ENCODE peak calls at places on chromosomes 12 and 14, in six cellular contexts. One of them, this sample, is unnamed.

GRCh38 chr12:45536254-45536653 is 193.3 kb upstream of the ARID2 start:
- DNase-seq in mesendoderm: no peak
- DNase-seq in IMR-90: no peak
- DNase-seq in mesenchymal stem cell: no peak
- DNase-seq in neuronal stem cell: no peak
- DNase-seq in H9: no peak
- DNase-seq in this sample: no peak

GRCh38 chr12:81208193-81208946 is 130.5 kb downstream of the ACSS3 start:
- DNase-seq in mesenchymal stem cell: peak; percentile 12
- DNase-seq in neuronal stem cell: no peak
- DNase-seq in H9: no peak
- DNase-seq in IMR-90: no peak
- DNase-seq in mesendoderm: no peak
- DNase-seq in this sample: no peak

GRCh38 chr12:76366163-76366562 is 17.9 kb upstream of the BBS10 start:
- DNase-seq in neuronal stem cell: no peak
- DNase-seq in H9: no peak
- DNase-seq in mesenchymal stem cell: no peak
- DNase-seq in mesendoderm: no peak
- DNase-seq in IMR-90: no peak
- DNase-seq in this sample: no peak

GRCh38 chr12:105942316-105942715 is 196.4 kb downstream of the NUAK1 start:
- DNase-seq in mesendoderm: no peak
- DNase-seq in IMR-90: no peak
- DNase-seq in neuronal stem cell: no peak
- DNase-seq in mesenchymal stem cell: no peak
- DNase-seq in H9: no peak
- DNase-seq in this sample: no peak

GRCh38 chr12:30820406-30820946 is 65.7 kb upstream of the CAPRIN2 start:
- DNase-seq in mesenchymal stem cell: peak; percentile 12
- DNase-seq in neuronal stem cell: no peak
- DNase-seq in IMR-90: no peak
- DNase-seq in H9: no peak
- DNase-seq in mesendoderm: no peak
- DNase-seq in this sample: no peak

GRCh38 chr12:83016226-83016835 is 329.6 kb downstream of the TMTC2 start:
- DNase-seq in mesendoderm: no peak
- DNase-seq in IMR-90: peak; percentile 89
- DNase-seq in H9: no peak
- DNase-seq in mesenchymal stem cell: peak; percentile 36
- DNase-seq in neuronal stem cell: no peak
- DNase-seq in this sample: no peak

GRCh38 chr12:92457458-92458195 is 245.2 kb upstream of the PLEKHG7 start:
- DNase-seq in H9: no peak
- DNase-seq in IMR-90: no peak
- DNase-seq in mesenchymal stem cell: no peak
- DNase-seq in mesendoderm: no peak
- DNase-seq in neuronal stem cell: no peak
- DNase-seq in this sample: no peak

GRCh38 chr12:108099778-108100177 is 29.3 kb upstream of the WSCD2 start:
- DNase-seq in mesenchymal stem cell: no peak
- DNase-seq in neuronal stem cell: no peak
- DNase-seq in IMR-90: no peak
- DNase-seq in mesendoderm: no peak
- DNase-seq in H9: no peak
- DNase-seq in this sample: no peak

GRCh38 chr12:3772380-3772779 is 19.5 kb upstream of the CRACR2A start:
- DNase-seq in H9: no peak
- DNase-seq in mesenchymal stem cell: no peak
- DNase-seq in IMR-90: no peak
- DNase-seq in neuronal stem cell: no peak
- DNase-seq in mesendoderm: no peak
- DNase-seq in this sample: no peak

GRCh38 chr12:84922721-84923120 is 10.1 kb upstream of the SLC6A15 start:
- DNase-seq in mesenchymal stem cell: peak; percentile 28
- DNase-seq in neuronal stem cell: no peak
- DNase-seq in IMR-90: peak; percentile 0
- DNase-seq in mesendoderm: no peak
- DNase-seq in H9: no peak
- DNase-seq in this sample: no peak

GRCh38 chr14:90362558-90362896 is 30.8 kb upstream of the NRDE2 start:
- DNase-seq in IMR-90: no peak
- DNase-seq in neuronal stem cell: no peak
- DNase-seq in H9: no peak
- DNase-seq in mesenchymal stem cell: no peak
- DNase-seq in mesendoderm: no peak
- DNase-seq in this sample: no peak

GRCh38 chr14:67544590-67544989 is 11.5 kb downstream of the PLEKHH1 start:
- DNase-seq in neuronal stem cell: no peak
- DNase-seq in mesendoderm: no peak
- DNase-seq in mesenchymal stem cell: no peak
- DNase-seq in H9: no peak
- DNase-seq in IMR-90: no peak
- DNase-seq in this sample: no peak

GRCh38 chr12:75759842-75760260 is 248.4 kb upstream of the KRR1 start:
- DNase-seq in neuronal stem cell: no peak
- DNase-seq in mesendoderm: no peak
- DNase-seq in IMR-90: peak; percentile 94
- DNase-seq in H9: no peak
- DNase-seq in mesenchymal stem cell: peak; percentile 59
- DNase-seq in this sample: no peak

GRCh38 chr14:37565550-37565949 is 29.5 kb downstream of the FOXA1 start:
- DNase-seq in IMR-90: no peak
- DNase-seq in mesendoderm: peak; percentile 39
- DNase-seq in neuronal stem cell: no peak
- DNase-seq in H9: no peak
- DNase-seq in mesenchymal stem cell: no peak
- DNase-seq in this sample: no peak

GRCh38 chr12:29026419-29026818 is 122.7 kb upstream of the FAR2 start:
- DNase-seq in mesenchymal stem cell: no peak
- DNase-seq in IMR-90: no peak
- DNase-seq in H9: no peak
- DNase-seq in mesendoderm: no peak
- DNase-seq in neuronal stem cell: no peak
- DNase-seq in this sample: no peak

GRCh38 chr12:2813214-2813554 is 716 bp downstream of the ITFG2 start:
- DNase-seq in mesendoderm: no peak
- DNase-seq in mesenchymal stem cell: no peak
- DNase-seq in H9: no peak
- DNase-seq in IMR-90: no peak
- DNase-seq in neuronal stem cell: no peak
- DNase-seq in this sample: no peak

GRCh38 chr12:55407866-55408265 is 7.5 kb downstream of the OR6C65 start:
- DNase-seq in neuronal stem cell: no peak
- DNase-seq in mesenchymal stem cell: no peak
- DNase-seq in mesendoderm: no peak
- DNase-seq in H9: no peak
- DNase-seq in IMR-90: no peak
- DNase-seq in this sample: no peak

GRCh38 chr14:57352771-57353170 is 37.6 kb upstream of the NAA30 start:
- DNase-seq in IMR-90: no peak
- DNase-seq in mesendoderm: no peak
- DNase-seq in H9: no peak
- DNase-seq in neuronal stem cell: no peak
- DNase-seq in mesenchymal stem cell: no peak
- DNase-seq in this sample: no peak

GRCh38 chr14:34436118-34436905 is 25.7 kb downstream of the SPTSSA start:
- DNase-seq in IMR-90: peak; percentile 87
- DNase-seq in H9: no peak
- DNase-seq in mesendoderm: no peak
- DNase-seq in neuronal stem cell: no peak
- DNase-seq in mesenchymal stem cell: peak; percentile 83
- DNase-seq in this sample: no peak

GRCh38 chr12:116708826-116709756 is 28.8 kb downstream of the SPRING1 start:
- DNase-seq in mesendoderm: peak; percentile 39
- DNase-seq in H9: peak; percentile 51
- DNase-seq in IMR-90: peak; percentile 58
- DNase-seq in neuronal stem cell: peak; percentile 42
- DNase-seq in mesenchymal stem cell: peak; percentile 51
- DNase-seq in this sample: no peak

GRCh38 chr14:95389471-95390011 is 69.8 kb upstream of the CLMN start:
- DNase-seq in IMR-90: no peak
- DNase-seq in neuronal stem cell: no peak
- DNase-seq in H9: no peak
- DNase-seq in mesendoderm: no peak
- DNase-seq in mesenchymal stem cell: no peak
- DNase-seq in this sample: no peak

GRCh38 chr12:59626382-59626781 is 30.6 kb downstream of the SLC16A7 start:
- DNase-seq in H9: no peak
- DNase-seq in mesendoderm: no peak
- DNase-seq in IMR-90: peak; percentile 40
- DNase-seq in neuronal stem cell: no peak
- DNase-seq in mesenchymal stem cell: peak; percentile 29
- DNase-seq in this sample: no peak

GRCh38 chr14:92880851-92881250 is 42.1 kb upstream of the CHGA start:
- DNase-seq in neuronal stem cell: no peak
- DNase-seq in mesenchymal stem cell: no peak
- DNase-seq in mesendoderm: peak; percentile 72
- DNase-seq in IMR-90: peak; percentile 2
- DNase-seq in H9: peak; percentile 69
- DNase-seq in this sample: peak; percentile 58

GRCh38 chr12:117481470-117481869 is 120.0 kb upstream of the NOS1 start:
- DNase-seq in IMR-90: no peak
- DNase-seq in neuronal stem cell: no peak
- DNase-seq in H9: no peak
- DNase-seq in mesenchymal stem cell: no peak
- DNase-seq in mesendoderm: no peak
- DNase-seq in this sample: no peak

DNA sequence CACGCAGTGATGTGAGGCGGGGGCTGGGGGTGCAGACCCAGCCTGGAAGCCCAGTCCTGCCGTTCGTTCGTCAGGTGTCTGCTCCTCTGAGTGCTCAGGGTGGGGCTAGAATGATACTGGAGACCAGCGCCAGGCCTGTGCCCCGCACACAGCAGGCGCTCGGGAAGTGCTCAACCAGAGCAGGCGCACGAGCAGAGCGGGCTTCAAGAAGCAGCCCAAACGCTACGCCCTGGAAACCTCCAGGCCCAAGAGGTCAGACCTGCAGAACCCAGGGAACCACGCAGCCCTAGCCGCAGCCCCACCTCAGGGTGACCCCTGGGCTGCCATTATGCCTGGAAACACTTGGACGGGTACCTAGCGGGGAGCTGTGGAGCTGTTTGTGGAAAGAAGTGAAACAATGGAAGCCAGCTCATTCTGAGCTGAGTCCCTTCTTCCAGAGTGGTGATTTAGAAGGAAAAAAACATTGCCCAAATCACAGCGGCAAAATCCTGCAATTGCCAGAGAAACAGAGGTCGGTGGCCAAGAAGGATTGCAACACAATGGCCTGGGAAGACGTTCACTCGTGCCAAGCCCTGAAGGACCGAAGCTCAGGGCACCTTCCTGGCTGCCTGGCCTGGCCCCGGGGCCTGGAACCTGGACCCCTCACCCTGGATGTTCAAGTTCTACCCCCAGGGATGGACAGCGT is 40.5 kb upstream of the DIO3 start:
- DNase-seq in mesenchymal stem cell: no peak
- DNase-seq in H9: no peak
- DNase-seq in mesendoderm: no peak
- DNase-seq in IMR-90: no peak
- DNase-seq in neuronal stem cell: no peak
- DNase-seq in this sample: no peak
- H2BK15ac ChIP-seq in mesenchymal stem cell: no peak overlapping the region
- H2BK15ac ChIP-seq in H9: no peak overlapping the region
- H2BK15ac ChIP-seq in mesendoderm: no peak overlapping the region
- H2BK15ac ChIP-seq in IMR-90: no peak overlapping the region
- H2BK15ac ChIP-seq in neuronal stem cell: peak overlapping the region; percentile 99
- H2BK15ac ChIP-seq in this sample: no peak overlapping the region

GRCh38 chr14:50002926-50003212 is 110.0 kb downstream of the ARF6 start:
- DNase-seq in mesendoderm: peak; percentile 81
- DNase-seq in H9: no peak
- DNase-seq in neuronal stem cell: no peak
- DNase-seq in IMR-90: no peak
- DNase-seq in mesenchymal stem cell: peak; percentile 12
- DNase-seq in this sample: no peak
- H2BK15ac ChIP-seq in mesendoderm: no peak overlapping the region
- H2BK15ac ChIP-seq in H9: no peak overlapping the region
- H2BK15ac ChIP-seq in neuronal stem cell: no peak overlapping the region
- H2BK15ac ChIP-seq in IMR-90: peak overlapping the region; percentile 97
- H2BK15ac ChIP-seq in mesenchymal stem cell: peak overlapping the region; percentile 55
- H2BK15ac ChIP-seq in this sample: no peak overlapping the region

GRCh38 chr14:100532916-100533630 is 54.1 kb downstream of the BEGAIN start:
- DNase-seq in mesenchymal stem cell: no peak
- DNase-seq in neuronal stem cell: no peak
- DNase-seq in H9: no peak
- DNase-seq in mesendoderm: no peak
- DNase-seq in IMR-90: peak; percentile 30
- DNase-seq in this sample: no peak

GRCh38 chr14:100533647-100534485 is 53.4 kb downstream of the BEGAIN start:
- DNase-seq in IMR-90: no peak
- DNase-seq in neuronal stem cell: no peak
- DNase-seq in mesendoderm: no peak
- DNase-seq in H9: peak; percentile 24
- DNase-seq in mesenchymal stem cell: no peak
- DNase-seq in this sample: no peak

GRCh38 chr14:100531152-100531551 is 56.1 kb downstream of the BEGAIN start:
- DNase-seq in IMR-90: no peak
- DNase-seq in mesendoderm: no peak
- DNase-seq in mesenchymal stem cell: no peak
- DNase-seq in H9: no peak
- DNase-seq in neuronal stem cell: no peak
- DNase-seq in this sample: no peak

GRCh38 chr14:100531591-100532121 is 55.6 kb downstream of the BEGAIN start:
- DNase-seq in mesendoderm: no peak
- DNase-seq in H9: peak; percentile 16
- DNase-seq in neuronal stem cell: no peak
- DNase-seq in IMR-90: no peak
- DNase-seq in mesenchymal stem cell: no peak
- DNase-seq in this sample: no peak

DNA sequence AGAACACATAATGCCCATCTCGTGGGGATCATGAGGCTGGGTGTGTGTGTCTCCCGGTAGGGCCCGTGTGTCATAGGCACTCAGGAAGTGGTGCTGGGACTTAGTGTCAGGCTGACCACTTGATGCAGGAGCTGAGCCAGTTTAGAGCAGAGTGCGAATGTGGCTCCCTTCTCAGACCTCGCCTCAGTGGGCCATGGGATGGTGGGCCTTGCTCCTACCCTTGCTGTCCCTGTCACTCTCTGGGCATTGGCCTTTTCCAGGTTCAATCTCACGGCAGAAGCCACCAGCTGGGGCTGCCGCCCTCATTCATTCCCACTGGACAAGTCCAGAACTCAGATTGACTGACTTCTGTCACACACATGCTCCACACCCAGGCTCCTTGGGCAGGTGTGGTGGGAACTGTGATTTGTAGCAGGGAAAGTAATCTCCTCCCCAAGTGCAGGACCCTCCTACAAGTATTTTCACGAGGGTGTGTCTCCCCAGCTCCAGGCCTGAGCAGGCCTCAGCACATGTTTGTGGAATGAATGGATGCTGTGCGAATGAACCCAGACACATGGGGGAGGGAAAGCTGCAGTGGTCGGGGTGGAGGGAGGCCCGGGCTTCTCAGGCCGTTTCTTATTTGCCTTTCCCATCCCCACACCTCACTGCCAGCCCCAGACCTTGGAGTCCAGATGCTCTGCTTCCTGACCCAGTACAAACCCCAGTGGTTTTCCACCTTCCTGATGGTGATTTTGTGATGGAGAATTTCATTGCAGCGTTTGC is 54.9 kb downstream of the BEGAIN start:
- DNase-seq in mesenchymal stem cell: no peak
- DNase-seq in neuronal stem cell: no peak
- DNase-seq in IMR-90: peak; percentile 13
- DNase-seq in mesendoderm: no peak
- DNase-seq in H9: peak; percentile 18
- DNase-seq in this sample: no peak
- H2BK15ac ChIP-seq in mesenchymal stem cell: no peak overlapping the region
- H2BK15ac ChIP-seq in neuronal stem cell: peak overlapping the region; percentile 55
- H2BK15ac ChIP-seq in IMR-90: no peak overlapping the region
- H2BK15ac ChIP-seq in mesendoderm: no peak overlapping the region
- H2BK15ac ChIP-seq in H9: no peak overlapping the region
- H2BK15ac ChIP-seq in this sample: no peak overlapping the region

GRCh38 chr14:101301011-101301410 is 260.3 kb upstream of the DIO3 start:
- DNase-seq in IMR-90: no peak
- DNase-seq in mesendoderm: peak; percentile 91
- DNase-seq in H9: no peak
- DNase-seq in neuronal stem cell: no peak
- DNase-seq in mesenchymal stem cell: no peak
- DNase-seq in this sample: no peak
- H2BK15ac ChIP-seq in IMR-90: no peak overlapping the region
- H2BK15ac ChIP-seq in mesendoderm: no peak overlapping the region
- H2BK15ac ChIP-seq in H9: no peak overlapping the region
- H2BK15ac ChIP-seq in neuronal stem cell: no peak overlapping the region
- H2BK15ac ChIP-seq in mesenchymal stem cell: no peak overlapping the region
- H2BK15ac ChIP-seq in this sample: no peak overlapping the region

This sample was measured in H1.